ENCODE peak calls at places on chromosomes 12 and 14, in four cellular contexts. One of them, this sample, is unnamed.
A peak's percentile ranks its signal among the peaks of the same experiment; 100 is the strongest.

GRCh38 chr14:36221097-36221496 is 44.6 kb upstream of the PTCSC3 start:
- DNase-seq in germinal center: no peak
- DNase-seq in hippocampal formation: no peak
- DNase-seq in iPS-NIHi11: peak; percentile 18
- DNase-seq in this sample: no peak

GRCh38 chr12:56046027-56046780 is 4.5 kb downstream of the RPS26 start:
- DNase-seq in iPS-NIHi11: no peak
- DNase-seq in germinal center: no peak
- DNase-seq in hippocampal formation: no peak
- DNase-seq in this sample: no peak

GRCh38 chr12:89343127-89343526 is 9.2 kb downstream of the DUSP6 start:
- DNase-seq in germinal center: no peak
- DNase-seq in hippocampal formation: no peak
- DNase-seq in iPS-NIHi11: no peak
- DNase-seq in this sample: no peak

GRCh38 chr14:104694475-104694950 is 5.1 kb downstream of the INF2 start:
- DNase-seq in germinal center: no peak
- DNase-seq in hippocampal formation: peak; percentile 88
- DNase-seq in iPS-NIHi11: no peak
- DNase-seq in this sample: no peak

GRCh38 chr12:69024413-69024812 is 91.4 kb upstream of the CPM start:
- DNase-seq in hippocampal formation: no peak
- DNase-seq in iPS-NIHi11: peak; percentile 28
- DNase-seq in germinal center: no peak
- DNase-seq in this sample: no peak

GRCh38 chr12:104519190-104519857 is 62.6 kb downstream of the CHST11 start:
- DNase-seq in hippocampal formation: no peak
- DNase-seq in germinal center: peak; percentile 23
- DNase-seq in iPS-NIHi11: no peak
- DNase-seq in this sample: no peak

GRCh38 chr14:22781606-22782000 is 15.1 kb downstream of the OXA1L start:
- DNase-seq in hippocampal formation: no peak
- DNase-seq in iPS-NIHi11: no peak
- DNase-seq in germinal center: no peak
- DNase-seq in this sample: no peak

GRCh38 chr14:100214768-100215079 is 24.2 kb upstream of the YY1 start:
- DNase-seq in iPS-NIHi11: no peak
- DNase-seq in hippocampal formation: no peak
- DNase-seq in germinal center: no peak
- DNase-seq in this sample: no peak

GRCh38 chr12:69484428-69484827 is 14.2 kb downstream of the FRS2 start:
- DNase-seq in germinal center: no peak
- DNase-seq in iPS-NIHi11: no peak
- DNase-seq in hippocampal formation: no peak
- DNase-seq in this sample: no peak

GRCh38 chr14:39232554-39233415 is 930 bp upstream of the MIA2 start:
- DNase-seq in iPS-NIHi11: no peak
- DNase-seq in germinal center: no peak
- DNase-seq in hippocampal formation: no peak
- DNase-seq in this sample: no peak

GRCh38 chr12:104588048-104588942 is 131.5 kb downstream of the CHST11 start:
- DNase-seq in germinal center: no peak
- DNase-seq in iPS-NIHi11: no peak
- DNase-seq in hippocampal formation: no peak
- DNase-seq in this sample: no peak

GRCh38 chr12:41663487-41664258 is 475.6 kb downstream of the PDZRN4 start:
- DNase-seq in hippocampal formation: no peak
- DNase-seq in iPS-NIHi11: peak; percentile 58
- DNase-seq in germinal center: no peak
- DNase-seq in this sample: no peak

GRCh38 chr12:110860833-110861291 is 14.1 kb downstream of the CCDC63 start:
- DNase-seq in germinal center: no peak
- DNase-seq in hippocampal formation: no peak
- DNase-seq in iPS-NIHi11: no peak
- DNase-seq in this sample: no peak

GRCh38 chr12:9651265-9651729 is 18.2 kb upstream of the CLEC2D start:
- DNase-seq in iPS-NIHi11: no peak
- DNase-seq in hippocampal formation: no peak
- DNase-seq in germinal center: no peak
- DNase-seq in this sample: no peak

GRCh38 chr14:57087841-57088240 is 180.9 kb downstream of the EXOC5 start:
- DNase-seq in iPS-NIHi11: no peak
- DNase-seq in germinal center: no peak
- DNase-seq in hippocampal formation: no peak
- DNase-seq in this sample: no peak

GRCh38 chr12:52216107-52216506 is 16.9 kb upstream of the KRT7 start:
- DNase-seq in hippocampal formation: no peak
- DNase-seq in germinal center: no peak
- DNase-seq in iPS-NIHi11: no peak
- DNase-seq in this sample: peak; percentile 34

GRCh38 chr12:122862872-122863701 is 27.8 kb downstream of the HIP1R start:
- DNase-seq in hippocampal formation: no peak
- DNase-seq in germinal center: no peak
- DNase-seq in iPS-NIHi11: no peak
- DNase-seq in this sample: peak; percentile 57

GRCh38 chr12:107732365-107732764 is 28.6 kb downstream of the PRDM4 start:
- DNase-seq in germinal center: no peak
- DNase-seq in hippocampal formation: no peak
- DNase-seq in iPS-NIHi11: no peak
- DNase-seq in this sample: no peak

GRCh38 chr14:68589447-68590232 is 203.2 kb downstream of the ZFP36L1 start:
- DNase-seq in iPS-NIHi11: no peak
- DNase-seq in hippocampal formation: no peak
- DNase-seq in germinal center: no peak
- DNase-seq in this sample: peak; percentile 97

GRCh38 chr12:123540899-123541662 is 7.6 kb upstream of the RILPL1 start:
- DNase-seq in germinal center: no peak
- DNase-seq in iPS-NIHi11: no peak
- DNase-seq in hippocampal formation: no peak
- DNase-seq in this sample: no peak

GRCh38 chr12:13124661-13125505 is 21.4 kb upstream of the GSG1 start:
- DNase-seq in hippocampal formation: no peak
- DNase-seq in germinal center: no peak
- DNase-seq in iPS-NIHi11: no peak
- DNase-seq in this sample: no peak

GRCh38 chr14:81555051-81555450 is 21.4 kb upstream of the SEL1L start:
- DNase-seq in germinal center: no peak
- DNase-seq in iPS-NIHi11: no peak
- DNase-seq in hippocampal formation: no peak
- DNase-seq in this sample: no peak

GRCh38 chr14:103623883-103624482 is 5.0 kb upstream of the KLC1 start:
- DNase-seq in iPS-NIHi11: no peak
- DNase-seq in germinal center: no peak
- DNase-seq in hippocampal formation: no peak
- DNase-seq in this sample: no peak

GRCh38 chr12:69068431-69068830 is 135.5 kb upstream of the CPM start:
- DNase-seq in hippocampal formation: no peak
- DNase-seq in iPS-NIHi11: no peak
- DNase-seq in germinal center: no peak
- DNase-seq in this sample: no peak

GRCh38 chr12:96045566-96045965 is 10.2 kb upstream of the LTA4H start:
- DNase-seq in iPS-NIHi11: no peak
- DNase-seq in germinal center: no peak
- DNase-seq in hippocampal formation: peak; percentile 14
- DNase-seq in this sample: no peak

GRCh38 chr12:1779783-1780182 is 40.6 kb upstream of the LRTM2 start:
- DNase-seq in iPS-NIHi11: no peak
- DNase-seq in hippocampal formation: peak; percentile 38
- DNase-seq in germinal center: no peak
- DNase-seq in this sample: no peak

GRCh38 chr12:123171967-123172366 is 21.1 kb upstream of the PITPNM2 start:
- DNase-seq in hippocampal formation: no peak
- DNase-seq in iPS-NIHi11: no peak
- DNase-seq in germinal center: no peak
- DNase-seq in this sample: no peak

GRCh38 chr14:69713976-69714716 is 52.8 kb upstream of the SRSF5 start:
- DNase-seq in iPS-NIHi11: no peak
- DNase-seq in hippocampal formation: no peak
- DNase-seq in germinal center: no peak
- DNase-seq in this sample: no peak

GRCh38 chr12:112126916-112127315 is 1.6 kb downstream of the TRAFD1 start:
- DNase-seq in hippocampal formation: no peak
- DNase-seq in iPS-NIHi11: no peak
- DNase-seq in germinal center: no peak
- DNase-seq in this sample: no peak

GRCh38 chr12:126204326-126204725 is 1139.1 kb downstream of the AACS start:
- DNase-seq in hippocampal formation: no peak
- DNase-seq in germinal center: no peak
- DNase-seq in iPS-NIHi11: no peak
- DNase-seq in this sample: no peak

GRCh38 chr12:1593232-1594044 is 943 bp downstream of the FBXL14 start:
- DNase-seq in hippocampal formation: peak; percentile 45
- DNase-seq in germinal center: peak; percentile 62
- DNase-seq in iPS-NIHi11: peak; percentile 40
- DNase-seq in this sample: peak; percentile 78

GRCh38 chr14:105197274-105197673 is 16.2 kb upstream of the NUDT14 start:
- DNase-seq in germinal center: no peak
- DNase-seq in iPS-NIHi11: no peak
- DNase-seq in hippocampal formation: no peak
- DNase-seq in this sample: no peak

GRCh38 chr12:47121146-47121545 is 41.4 kb upstream of the AMIGO2 start:
- DNase-seq in germinal center: no peak
- DNase-seq in iPS-NIHi11: no peak
- DNase-seq in hippocampal formation: no peak
- DNase-seq in this sample: no peak

GRCh38 chr14:38252066-38252710 is 3.7 kb downstream of the CLEC14A start:
- DNase-seq in germinal center: no peak
- DNase-seq in hippocampal formation: no peak
- DNase-seq in iPS-NIHi11: no peak
- DNase-seq in this sample: no peak

GRCh38 chr14:79325071-79325470 is 886.2 kb downstream of the DIO2 start:
- DNase-seq in iPS-NIHi11: no peak
- DNase-seq in hippocampal formation: no peak
- DNase-seq in germinal center: no peak
- DNase-seq in this sample: no peak